ENCODE peak calls at places on chromosomes 6 and 20, in five cellular contexts. O is retinal pigment epithelial cell; V is IMR-90; T is activated effector memory CD4-positive, alpha-beta T cell treated with anti-CD3 and anti-CD28 coated beads, Interleukin-2, amount 50 U/mL, for 16 hours; Z is GM13976. G is an unnamed sample.

GRCh38 chr20:50395914-50396488 is 114.2 kb upstream of the PTPN1 start:
- DNase-seq in V (no peak), O (no peak), Z (no peak), T (no peak), G (no peak)

GRCh38 chr6:84568971-84569370 is 195.4 kb downstream of the TBX18 start:
- DNase-seq in O (no peak), V (peak), Z (no peak), T (no peak), G (no peak)

GRCh38 chr6:72175936-72176335 is 289.6 kb downstream of the RIMS1 start:
- DNase-seq in V (peak), T (no peak), O (peak), Z (no peak), G (no peak)

GRCh38 chr20:8829232-8829631 is 239.7 kb upstream of the PLCB4 start:
- DNase-seq in O (no peak), V (no peak), T (no peak), Z (no peak), G (no peak)

GRCh38 chr6:115982453-115982852 is 78.2 kb downstream of the FRK start:
- DNase-seq in T (no peak), O (no peak), V (no peak), Z (no peak), G (no peak)

GRCh38 chr20:6711950-6712634 is 55.4 kb upstream of the BMP2 start:
- DNase-seq in Z (no peak), O (peak), V (no peak), T (no peak), G (no peak)

GRCh38 chr6:296151-297122 is 4.2 kb downstream of the DUSP22 start:
- DNase-seq in T (no peak), Z (peak), V (no peak), O (no peak), G (no peak)

GRCh38 chr6:160831751-160832150 is 129.7 kb downstream of the PLG start:
- DNase-seq in Z (no peak), T (no peak), O (no peak), V (no peak), G (no peak)

GRCh38 chr6:131368077-131368911 is 204.7 kb upstream of the ARG1 start:
- DNase-seq in Z (peak), O (no peak), V (no peak), T (no peak), G (no peak)

GRCh38 chr6:105628156-105628860 is 225.4 kb upstream of the PREP start:
- DNase-seq in V (no peak), O (no peak), Z (no peak), T (no peak), G (no peak)

GRCh38 chr20:4578375-4578774 is 143.3 kb upstream of the PRND start:
- DNase-seq in Z (no peak), T (no peak), V (no peak), O (no peak), G (no peak)

GRCh38 chr6:153927867-153928266 is 111.2 kb upstream of the OPRM1 start:
- DNase-seq in O (no peak), Z (no peak), V (no peak), T (no peak), G (no peak)

GRCh38 chr20:62651285-62652021 is 9.2 kb downstream of the SLCO4A1 start:
- DNase-seq in T (peak), O (no peak), V (peak), Z (peak), G (peak)

GRCh38 chr6:53910834-53911233 is 116.0 kb downstream of the LRRC1 start:
- DNase-seq in Z (no peak), O (no peak), V (no peak), T (no peak), G (no peak)

GRCh38 chr6:131640576-131640975 is 3.5 kb downstream of the ENPP3 start:
- DNase-seq in T (no peak), V (no peak), O (no peak), Z (no peak), G (no peak)

GRCh38 chr6:36888115-36888643 is 2.4 kb downstream of the C6orf89 start:
- DNase-seq in O (no peak), Z (no peak), T (no peak), V (no peak), G (no peak)

GRCh38 chr20:47198254-47198671 is 158.2 kb downstream of the ZMYND8 start:
- DNase-seq in T (peak), Z (peak), V (peak), O (no peak), G (no peak)

GRCh38 chr6:33988121-33989015 is 157.5 kb downstream of the GRM4 start:
- DNase-seq in V (no peak), T (peak), Z (no peak), O (no peak), G (peak)

GRCh38 chr6:6722195-6722594 is 133.7 kb downstream of the LY86 start:
- DNase-seq in Z (no peak), T (no peak), O (no peak), V (no peak), G (no peak)

GRCh38 chr20:22402550-22402949 is 181.8 kb downstream of the FOXA2 start:
- DNase-seq in O (no peak), Z (no peak), V (no peak), T (no peak), G (no peak)

GRCh38 chr6:132023490-132023889 is 72.3 kb upstream of the CCN2 start:
- DNase-seq in T (no peak), V (no peak), O (no peak), Z (no peak), G (no peak)

GRCh38 chr6:110345025-110345424 is 13.1 kb downstream of the METTL24 start:
- DNase-seq in T (no peak), O (no peak), Z (no peak), V (no peak), G (no peak)

GRCh38 chr6:134512946-134513345 is 195.0 kb upstream of the SGK1 start:
- DNase-seq in Z (no peak), O (no peak), T (no peak), V (peak), G (no peak)

GRCh38 chr6:142926494-142927273 is 18.3 kb downstream of the HIVEP2 start:
- DNase-seq in Z (peak), O (peak), T (peak), V (peak), G (peak)

GRCh38 chr20:2708073-2708415 is 15.5 kb downstream of the EBF4 start:
- DNase-seq in V (no peak), T (peak), O (no peak), Z (no peak), G (no peak)

GRCh38 chr20:44204156-44204831 is 6.3 kb downstream of the OSER1 start:
- DNase-seq in T (no peak), Z (no peak), O (peak), V (peak), G (no peak)

GRCh38 chr20:58775371-58775770 is 75.3 kb downstream of the GNAS-AS1 start:
- DNase-seq in V (no peak), O (no peak), T (no peak), Z (no peak), G (peak)

GRCh38 chr6:168122521-168122920 is 43.5 kb upstream of the FRMD1 start:
- DNase-seq in O (no peak), V (no peak), T (no peak), Z (no peak), G (no peak)

GRCh38 chr6:5099537-5099936 is 14.4 kb downstream of the PPP1R3G start:
- DNase-seq in Z (no peak), V (no peak), T (no peak), O (no peak), G (no peak)

GRCh38 chr6:137496909-137497721 is 2.9 kb upstream of the OLIG3 start:
- DNase-seq in V (no peak), Z (peak), O (no peak), T (peak), G (no peak)

G was measured in cardiac septum.